ENCODE peak calls at places on chromosome 19, in four cellular contexts. H is breast epithelium, E is astrocyte of the cerebellum, D is HFF-Myc. S is an unnamed sample.

GRCh38 chr19:46972301-46972700 is 47.3 kb upstream of the NPAS1 start:
- DNase-seq in H (no peak), D (no peak), E (no peak), S (no peak)

GRCh38 chr19:41703602-41704293 is 4.7 kb upstream of the CEACAM5 start:
- DNase-seq in D (no peak), E (no peak), H (no peak), S (no peak)

GRCh38 chr19:55585658-55586339 is 5.2 kb upstream of the ZNF579 start:
- DNase-seq in D (no peak), E (peak), H (no peak), S (no peak)

GRCh38 chr19:41997121-41997850 is 3.3 kb upstream of the ATP1A3 start:
- DNase-seq in H (no peak), E (peak), D (no peak), S (no peak)

GRCh38 chr19:53102701-53103140 is 501 bp downstream of the ZNF160 start:
- DNase-seq in E (no peak), H (no peak), D (no peak), S (no peak)

GRCh38 chr19:2385053-2385721 is 25.1 kb downstream of the TMPRSS9 start:
- DNase-seq in E (no peak), H (peak), D (peak), S (no peak)

GRCh38 chr19:1856345-1856697 is 7.1 kb downstream of the KLF16 start:
- DNase-seq in D (no peak), H (no peak), E (no peak), S (no peak)

GRCh38 chr19:14433454-14434156 is 499 bp downstream of the PKN1 start:
- DNase-seq in H (no peak), D (no peak), E (no peak), S (no peak)

GRCh38 chr19:46144756-46145155 is 3.3 kb upstream of the IGFL2 start:
- DNase-seq in H (no peak), D (no peak), E (no peak), S (no peak)

GRCh38 chr19:54415901-54416621 is 797 bp downstream of the TTYH1 start:
- DNase-seq in H (no peak), E (no peak), D (no peak), S (no peak)

GRCh38 chr19:46904114-46905060 is 43.6 kb downstream of the ARHGAP35 start:
- DNase-seq in D (peak), H (no peak), E (no peak), S (no peak)

GRCh38 chr19:6696239-6696820 is 24.1 kb downstream of the C3 start:
- DNase-seq in D (no peak), H (no peak), E (no peak), S (no peak)

GRCh38 chr19:1181606-1182005 is 7.5 kb upstream of the SBNO2 start:
- DNase-seq in H (peak), E (no peak), D (no peak), S (no peak)

GRCh38 chr19:18477974-18478373 is 40.0 kb upstream of the ISYNA1 start:
- DNase-seq in H (no peak), E (no peak), D (no peak), S (no peak)

GRCh38 chr19:3669134-3669436 is 31.2 kb downstream of the PIP5K1C start:
- DNase-seq in D (no peak), H (no peak), E (no peak), S (no peak)

GRCh38 chr19:44675516-44675915 is 4.2 kb downstream of the CEACAM19 start:
- DNase-seq in E (no peak), H (no peak), D (no peak), S (no peak)

GRCh38 chr19:46271488-46272197 is 25.2 kb upstream of the HIF3A start:
- DNase-seq in E (peak), D (no peak), H (no peak), S (no peak)

GRCh38 chr19:1106841-1107654 is 3.3 kb downstream of the GPX4 start:
- DNase-seq in D (no peak), H (no peak), E (no peak), S (no peak)

GRCh38 chr19:49660338-49660961 is 5.2 kb downstream of the IRF3 start:
- DNase-seq in H (no peak), E (no peak), D (no peak), S (no peak)

GRCh38 chr19:41299046-41299754 is 10.8 kb upstream of the CCDC97 start:
- DNase-seq in D (no peak), E (no peak), H (no peak), S (no peak)

GRCh38 chr19:19338082-19338481 is 17.5 kb downstream of the MAU2 start:
- DNase-seq in E (peak), H (no peak), D (no peak), S (no peak)

GRCh38 chr19:12867120-12868099 is 13.8 kb downstream of the DNASE2 start:
- DNase-seq in E (no peak), H (no peak), D (no peak), S (no peak)

GRCh38 chr19:43476606-43477005 is 11.2 kb upstream of the LYPD3 start:
- DNase-seq in H (no peak), D (peak), E (peak), S (no peak)

GRCh38 chr19:38977445-38978314 is 2.1 kb upstream of the FBXO17 start:
- DNase-seq in E (no peak), H (no peak), D (no peak), S (no peak)

GRCh38 chr19:13023666-13024065 is 28.4 kb downstream of the NFIX start:
- DNase-seq in E (no peak), H (no peak), D (no peak), S (no peak)

GRCh38 chr19:53982611-53983010 is 8.8 kb upstream of the CACNG6 start:
- DNase-seq in D (no peak), H (no peak), E (no peak), S (no peak)

S was measured in SK-N-MC.